ENCODE peak calls at places on chromosomes 11 and 22, in seven cellular contexts. L is activated CD4-positive, CD25-positive, alpha-beta regulatory T cell; V is DMS 273 treated with DMSO at 0.1 percent for 48 hours; T is LHCN-M2; N is activated T-cell treated with anti-CD3 and anti-CD28 coated beads for 4 hours; X is left colon; Y is GM23338. W is an unnamed sample.

GRCh38 chr11:907668-908067 is 2.9 kb downstream of the CHID1 start:
- DNase-seq in L (no peak), V (no peak), T (no peak), N (no peak), X (no peak), Y (no peak), W (no peak)

GRCh38 chr11:49995559-49995958 is 13.2 kb upstream of the OR4C12 start:
- DNase-seq in L (no peak), V (peak; percentile 15), T (peak; percentile 44), N (no peak), X (no peak), Y (peak; percentile 86), W (no peak)

GRCh38 chr11:111409915-111410314 is 30.8 kb upstream of the POU2AF1 start:
- DNase-seq in L (no peak), V (no peak), T (no peak), N (no peak), X (no peak), Y (no peak), W (no peak)

GRCh38 chr11:65298131-65298535 is 16.5 kb upstream of the CDC42EP2 start:
- DNase-seq in L (no peak), V (no peak), T (peak; percentile 86), N (no peak), X (peak; percentile 82), Y (no peak), W (no peak)

GRCh38 chr22:19478466-19479357 is at the start of gene UFD1:
- DNase-seq in L (peak; percentile 70), V (peak; percentile 70), T (peak; percentile 77), N (peak; percentile 65), X (peak; percentile 84), Y (peak; percentile 92), W (peak; percentile 64)

GRCh38 chr11:69105431-69106123 is 50.2 kb upstream of the SMIM38 start:
- DNase-seq in L (no peak), V (no peak), T (no peak), N (no peak), X (no peak), Y (no peak), W (no peak)

GRCh38 chr11:132640952-132641351 is 891.3 kb downstream of the OPCML start:
- DNase-seq in L (no peak), V (no peak), T (no peak), N (no peak), X (no peak), Y (no peak), W (no peak)

GRCh38 chr11:110795124-110795624 is 82.9 kb upstream of the ARHGAP20 start:
- DNase-seq in L (no peak), V (no peak), T (no peak), N (no peak), X (no peak), Y (no peak), W (no peak)

GRCh38 chr11:41201156-41201555 is 258.3 kb downstream of the LRRC4C start:
- DNase-seq in L (no peak), V (no peak), T (no peak), N (no peak), X (no peak), Y (peak; percentile 88), W (no peak)

GRCh38 chr11:111183706-111184105 is 61.8 kb upstream of the POU2AF2 start:
- DNase-seq in L (no peak), V (no peak), T (no peak), N (no peak), X (no peak), Y (no peak), W (no peak)

GRCh38 chr11:61769169-61769920 is 16.9 kb downstream of the MYRF start:
- DNase-seq in L (no peak), V (no peak), T (no peak), N (no peak), X (no peak), Y (peak; percentile 74), W (no peak)

GRCh38 chr11:9003573-9004309 is at the start of gene NRIP3:
- DNase-seq in L (peak; percentile 50), V (no peak), T (peak; percentile 55), N (peak; percentile 67), X (peak; percentile 58), Y (peak; percentile 77), W (peak; percentile 82)

GRCh38 chr11:14980854-14981253 is 8.7 kb upstream of the CALCA start:
- DNase-seq in L (no peak), V (no peak), T (peak; percentile 52), N (no peak), X (no peak), Y (no peak), W (no peak)

GRCh38 chr11:131584694-131585592 is 214.5 kb downstream of the NTM start:
- DNase-seq in L (no peak), V (no peak), T (no peak), N (no peak), X (no peak), Y (peak; percentile 87), W (no peak)

GRCh38 chr11:47908198-47908597 is 60.0 kb upstream of the NUP160 start:
- DNase-seq in L (no peak), V (no peak), T (no peak), N (no peak), X (no peak), Y (no peak), W (no peak)

GRCh38 chr11:76752321-76753175 is 30.6 kb upstream of the TSKU start:
- DNase-seq in L (no peak), V (no peak), T (no peak), N (no peak), X (peak; percentile 93), Y (no peak), W (no peak)

GRCh38 chr11:47269829-47270305 is at the start of gene MADD:
- DNase-seq in L (peak; percentile 92), V (peak; percentile 38), T (peak; percentile 86), N (peak; percentile 86), X (peak; percentile 88), Y (peak; percentile 80), W (peak; percentile 87)

GRCh38 chr11:97754976-97755375 is 1265.8 kb upstream of the CNTN5 start:
- DNase-seq in L (no peak), V (no peak), T (no peak), N (no peak), X (no peak), Y (no peak), W (no peak)

GRCh38 chr11:62842171-62842717 is 2.9 kb upstream of the WDR74 start:
- DNase-seq in L (peak; percentile 14), V (no peak), T (no peak), N (peak; percentile 31), X (peak; percentile 50), Y (peak; percentile 67), W (no peak)

W was measured in T follicular helper cell.